ENCODE peak calls at places on chromosomes 11 and 22, in four cellular contexts. H, C, T and V are unnamed samples.

GRCh38 chr11:117931971-117932370 is 2.8 kb upstream of the TMPRSS13 start:
- DNase-seq in H (peak), C (no peak), T (peak), V (peak)

GRCh38 chr11:123020968-123021367 is 39.3 kb upstream of the BSX start:
- DNase-seq in H (peak), C (peak), T (no peak), V (peak)

GRCh38 chr11:114185436-114185835 is 110.8 kb upstream of the NNMT start:
- DNase-seq in H (no peak), C (no peak), T (no peak), V (no peak)

GRCh38 chr11:1745701-1746320 is 4.6 kb downstream of the IFITM10 start:
- DNase-seq in H (no peak), C (no peak), T (peak), V (no peak)

GRCh38 chr11:114058871-114059277 is 637 bp upstream of the ZBTB16 start:
- DNase-seq in H (no peak), C (no peak), T (peak), V (no peak)

GRCh38 chr11:57402188-57403066 is 12.0 kb upstream of the PRG2 start:
- DNase-seq in H (peak), C (no peak), T (no peak), V (no peak)

GRCh38 chr11:118910309-118911112 is 15.2 kb downstream of the BCL9L start:
- DNase-seq in H (peak), C (peak), T (peak), V (no peak)

GRCh38 chr11:10982695-10983492 is 125.0 kb upstream of the ZBED5 start:
- DNase-seq in H (peak), C (no peak), T (no peak), V (no peak)

GRCh38 chr11:46392421-46393230 is 1.1 kb upstream of the CHRM4 start:
- DNase-seq in H (peak), C (peak), T (peak), V (peak)

DNA sequence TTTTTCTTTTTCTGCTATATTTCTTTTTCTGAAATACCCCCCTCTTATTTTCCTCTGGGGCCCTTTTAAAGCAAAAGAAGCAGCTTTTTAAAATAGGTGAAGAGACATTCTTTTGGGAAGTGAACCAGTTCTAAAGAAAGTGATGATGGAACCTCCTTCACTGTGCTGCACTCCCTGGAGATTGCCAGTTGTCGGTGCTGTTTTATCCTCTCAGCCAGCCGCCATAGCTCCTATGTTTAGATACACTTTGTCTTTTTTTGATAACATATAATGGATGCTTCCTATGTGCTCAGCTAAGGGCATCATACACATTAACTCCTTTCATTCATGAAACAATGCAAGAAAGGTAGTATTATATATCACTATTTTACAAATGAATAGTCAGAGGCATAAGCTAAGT is 14.0 kb downstream of the CFAP300 start:
- DNase-seq in H (no peak), C (peak), T (no peak), V (no peak)
- TF ChIP-seq CTCF in H (no peak), C (peak), T (peak), V (no peak)

GRCh38 chr11:79074547-79074946 is 366.3 kb downstream of the TENM4 start:
- DNase-seq in H (no peak), C (no peak), T (no peak), V (no peak)

GRCh38 chr11:79080506-79080905 is 360.3 kb downstream of the TENM4 start:
- DNase-seq in H (no peak), C (no peak), T (no peak), V (no peak)

GRCh38 chr11:79078999-79079398 is 361.8 kb downstream of the TENM4 start:
- DNase-seq in H (no peak), C (no peak), T (no peak), V (no peak)

GRCh38 chr11:79077684-79078379 is 363.0 kb downstream of the TENM4 start:
- DNase-seq in H (no peak), C (no peak), T (no peak), V (no peak)

DNA sequence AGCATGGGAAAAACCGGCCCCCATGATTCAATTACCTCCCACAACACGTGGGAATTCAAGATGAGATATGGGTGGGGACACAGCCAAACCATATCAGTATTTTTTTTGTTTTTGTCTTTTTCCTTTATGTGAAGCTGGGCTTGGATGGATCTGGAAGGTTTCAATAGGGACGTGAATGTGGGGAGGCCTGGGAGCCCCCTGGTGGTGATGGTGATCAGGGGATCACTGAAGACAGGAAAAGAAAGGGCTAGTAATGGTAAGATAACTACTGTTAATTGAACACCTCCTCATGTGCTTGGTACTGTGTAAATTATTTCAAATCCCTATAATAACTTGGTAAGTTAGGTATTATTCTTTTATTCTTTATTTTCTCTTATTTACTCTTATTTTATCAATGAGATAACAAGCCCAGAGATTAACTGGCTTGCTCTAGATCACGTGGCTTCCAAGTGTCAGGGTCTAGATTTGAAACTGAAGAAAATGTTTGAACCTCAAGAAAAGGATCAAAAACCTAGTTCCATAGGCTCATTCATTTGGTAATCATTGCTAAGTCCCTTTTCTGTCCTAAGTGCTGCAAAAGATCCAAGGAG is 364.2 kb downstream of the TENM4 start:
- DNase-seq in H (peak), C (no peak), T (no peak), V (no peak)
- TF ChIP-seq CTCF in H (peak), C (peak), T (peak), V (peak)

GRCh38 chr11:7512525-7513209 is 1.1 kb upstream of the PPFIBP2 start:
- DNase-seq in H (no peak), C (peak), T (peak), V (peak)
- TF ChIP-seq CTCF in H (no peak), C (no peak), T (no peak), V (peak)

GRCh38 chr22:22408731-22409696 is 99.5 kb downstream of the ZNF280B start:
- DNase-seq in H (no peak), C (no peak), T (no peak), V (peak)
- TF ChIP-seq CTCF in H (peak), C (peak), T (no peak), V (peak)

DNA sequence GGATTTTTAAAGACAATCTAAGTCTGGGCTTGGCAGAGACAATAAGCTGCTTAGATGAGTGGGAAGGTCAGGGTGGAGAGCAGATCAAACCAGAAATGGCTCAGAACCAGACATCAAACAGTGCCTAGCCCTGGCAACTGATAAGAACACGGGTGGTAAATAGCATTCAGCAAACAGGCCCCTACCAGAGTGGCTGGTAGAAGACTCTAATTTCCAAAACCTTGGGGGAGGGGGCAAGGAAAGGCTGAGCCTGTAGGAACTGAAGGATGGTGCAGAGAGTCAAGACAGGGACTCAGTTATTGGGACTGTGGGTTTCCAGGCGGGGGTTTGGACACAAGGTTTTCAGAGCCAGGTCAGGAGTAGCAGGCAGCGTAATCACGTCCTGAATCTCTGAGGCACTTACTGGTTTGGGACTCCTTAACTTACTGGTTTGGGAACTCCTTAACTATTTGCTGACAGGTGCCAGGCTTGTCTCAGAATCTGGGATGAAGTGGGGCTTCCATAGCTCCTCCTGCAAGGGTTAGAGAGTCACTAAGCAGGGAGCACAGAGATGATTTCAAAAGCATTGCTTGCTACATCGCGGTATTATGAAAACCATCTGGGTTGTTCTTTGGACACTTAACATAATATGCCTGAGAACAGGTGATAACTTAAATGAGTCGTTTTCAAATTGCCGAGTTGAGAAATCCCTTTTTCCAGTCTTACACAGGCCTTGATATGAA is 5.7 kb upstream of the ABTB2 start:
- DNase-seq in H (no peak), C (no peak), T (no peak), V (no peak)
- TF ChIP-seq CTCF in H (no peak), C (no peak), T (no peak), V (no peak)